ENCODE peak calls at places on chromosomes 7 and 10, in nine cellular contexts. B is stimulated activated CD8-positive, alpha-beta memory T cell treated with anti-CD3 and anti-CD28 coated beads, Interleukin-15, amount 100 ng/mL, for 1 hour; Y is T-helper 1 cell; O is islet precursor cell; P is HT1080; S is transverse colon; L is fibroblast of villous mesenchyme; H is activated CD4-positive, alpha-beta T cell treated with anti-CD3 and anti-CD28 coated beads for 24 hours; N is naive thymus-derived CD8-positive, alpha-beta T cell. J is an unnamed sample.

GRCh38 chr10:92594194-92594593 is 1.3 kb downstream of the KIF11 start:
- DNase-seq in B (no peak), Y (peak; percentile 48), O (no peak), P (no peak), S (no peak), L (peak; percentile 16), H (no peak), N (no peak), J (no peak)

GRCh38 chr7:98722402-98722801 is 105.3 kb downstream of the NPTX2 start:
- DNase-seq in B (no peak), Y (no peak), O (no peak), P (no peak), S (no peak), L (peak; percentile 6), H (no peak), N (no peak), J (no peak)

GRCh38 chr10:58044072-58044471 is 223.6 kb downstream of the IPMK start:
- DNase-seq in B (no peak), Y (no peak), O (peak; percentile 74), P (peak; percentile 93), S (no peak), L (peak; percentile 32), H (no peak), N (no peak), J (no peak)

GRCh38 chr7:100093498-100093897 is 4.7 kb downstream of the COPS6 start:
- DNase-seq in B (no peak), Y (no peak), O (peak; percentile 59), P (no peak), S (no peak), L (no peak), H (no peak), N (no peak), J (no peak)

GRCh38 chr10:123013456-123014419 is 4.9 kb downstream of the ACADSB start:
- DNase-seq in B (no peak), Y (no peak), O (no peak), P (no peak), S (no peak), L (no peak), H (no peak), N (no peak), J (no peak)

GRCh38 chr7:11527707-11528106 is 304.3 kb downstream of the THSD7A start:
- DNase-seq in B (no peak), Y (no peak), O (no peak), P (no peak), S (no peak), L (no peak), H (no peak), N (no peak), J (no peak)

GRCh38 chr10:78805176-78805575 is 263.6 kb upstream of the ZMIZ1 start:
- DNase-seq in B (no peak), Y (no peak), O (peak; percentile 97), P (peak; percentile 84), S (peak; percentile 50), L (peak; percentile 100), H (no peak), N (no peak), J (no peak)

GRCh38 chr7:45645141-45645969 is 71.2 kb downstream of the ADCY1 start:
- DNase-seq in B (no peak), Y (no peak), O (peak; percentile 30), P (no peak), S (no peak), L (no peak), H (no peak), N (no peak), J (no peak)

GRCh38 chr7:137717811-137718271 is 128.9 kb downstream of the DGKI start:
- DNase-seq in B (no peak), Y (no peak), O (peak; percentile 66), P (peak; percentile 45), S (no peak), L (peak; percentile 56), H (no peak), N (no peak), J (no peak)

GRCh38 chr10:132422931-132423813 is 26.2 kb downstream of the PWWP2B start:
- DNase-seq in B (no peak), Y (no peak), O (no peak), P (no peak), S (no peak), L (no peak), H (no peak), N (peak; percentile 35), J (no peak)

GRCh38 chr10:101831169-101831811 is 12.3 kb downstream of the KCNIP2 start:
- DNase-seq in B (no peak), Y (no peak), O (no peak), P (no peak), S (no peak), L (no peak), H (no peak), N (no peak), J (no peak)

GRCh38 chr10:71981024-71981867 is 17.1 kb downstream of the CHST3 start:
- DNase-seq in B (no peak), Y (no peak), O (peak; percentile 84), P (no peak), S (no peak), L (no peak), H (no peak), N (no peak), J (no peak)

GRCh38 chr10:74145133-74145532 is 5.5 kb downstream of the AP3M1 start:
- DNase-seq in B (no peak), Y (no peak), O (no peak), P (peak; percentile 21), S (no peak), L (peak; percentile 92), H (no peak), N (no peak), J (no peak)

GRCh38 chr7:37007319-37007718 is 283.0 kb upstream of the AOAH start:
- DNase-seq in B (no peak), Y (no peak), O (no peak), P (no peak), S (no peak), L (no peak), H (no peak), N (no peak), J (no peak)

GRCh38 chr7:129210989-129211312 is 13.9 kb upstream of the AHCYL2 start:
- DNase-seq in B (no peak), Y (no peak), O (no peak), P (no peak), S (no peak), L (no peak), H (no peak), N (no peak), J (no peak)

GRCh38 chr7:22851140-22851539 is 28.5 kb upstream of the TOMM7 start:
- DNase-seq in B (no peak), Y (no peak), O (peak; percentile 56), P (no peak), S (no peak), L (no peak), H (no peak), N (no peak), J (no peak)

GRCh38 chr10:117502421-117503169 is 40.0 kb upstream of the EMX2 start:
- DNase-seq in B (no peak), Y (no peak), O (peak; percentile 37), P (no peak), S (no peak), L (no peak), H (no peak), N (no peak), J (no peak)